ENCODE peak calls at places on chromosomes 6 and 20, in four cellular contexts. Y is heart right ventricle, H is HL-60, U is heart left ventricle. W is an unnamed sample.

GRCh38 chr6:303948-304558 is 11.8 kb downstream of the DUSP22 start:
- DNase-seq in U (no peak), H (no peak), Y (no peak), W (no peak)

GRCh38 chr6:15431762-15432495 is 186.1 kb downstream of the JARID2 start:
- DNase-seq in H (no peak), U (no peak), Y (no peak), W (no peak)

GRCh38 chr6:21163110-21163837 is 430.3 kb upstream of the SOX4 start:
- DNase-seq in U (no peak), Y (no peak), H (no peak), W (no peak)

GRCh38 chr6:79841577-79842381 is 105.6 kb downstream of the ELOVL4 start:
- DNase-seq in H (peak), Y (no peak), U (no peak), W (peak)

GRCh38 chr6:160141001-160141726 is 19.5 kb downstream of the SLC22A1 start:
- DNase-seq in H (no peak), Y (no peak), U (no peak), W (no peak)

GRCh38 chr6:122789862-122790739 is 1.0 kb downstream of the SMPDL3A start:
- DNase-seq in H (peak), Y (no peak), U (no peak), W (peak)

GRCh38 chr6:69232506-69233194 is 564.2 kb downstream of the LMBRD1 start:
- DNase-seq in Y (peak), H (peak), U (peak), W (peak)

GRCh38 chr6:97778290-97779038 is 495.4 kb upstream of the MMS22L start:
- DNase-seq in U (no peak), H (no peak), Y (no peak), W (no peak)

GRCh38 chr6:51574040-51574439 is 513.4 kb downstream of the PKHD1 start:
- DNase-seq in U (no peak), Y (no peak), H (no peak), W (no peak)

GRCh38 chr6:148464319-148465010 is 121.8 kb downstream of the SASH1 start:
- DNase-seq in Y (peak), H (peak), U (peak), W (peak)

GRCh38 chr6:26553264-26553738 is 15.1 kb downstream of the HMGN4 start:
- DNase-seq in U (peak), Y (peak), H (no peak), W (peak)

GRCh38 chr6:149831380-149831820 is 32.8 kb downstream of the LRP11 start:
- DNase-seq in U (no peak), Y (no peak), H (no peak), W (no peak)

GRCh38 chr6:170175644-170176620 is 114.9 kb downstream of the DLL1 start:
- DNase-seq in U (no peak), H (no peak), Y (no peak), W (no peak)

GRCh38 chr6:3218266-3218665 is 9.2 kb downstream of the TUBB2B start:
- DNase-seq in U (no peak), H (no peak), Y (no peak), W (no peak)

GRCh38 chr20:4937422-4938319 is 63.6 kb downstream of the SLC23A2 start:
- DNase-seq in H (no peak), Y (no peak), U (no peak), W (no peak)

GRCh38 chr6:26222587-26222986 is 135.4 kb downstream of the HFE start:
- DNase-seq in Y (no peak), H (no peak), U (no peak), W (peak)

GRCh38 chr6:30238178-30238795 is 25.1 kb upstream of the TRIM26 start:
- DNase-seq in Y (no peak), H (no peak), U (no peak), W (peak)

GRCh38 chr6:5866547-5867051 is 140.1 kb downstream of the NRN1 start:
- DNase-seq in Y (no peak), U (no peak), H (no peak), W (peak)

GRCh38 chr20:35305682-35306556 is 13.7 kb upstream of the FAM83C start:
- DNase-seq in U (no peak), Y (no peak), H (peak), W (peak)

GRCh38 chr6:44076366-44077200 is 50.7 kb downstream of the MRPL14 start:
- DNase-seq in U (peak), Y (no peak), H (no peak), W (peak)

GRCh38 chr6:88763160-88763559 is 200.3 kb downstream of the RNGTT start:
- DNase-seq in Y (no peak), U (no peak), H (no peak), W (no peak)

GRCh38 chr6:113287396-113287795 is 569.7 kb upstream of the MARCKS start:
- DNase-seq in H (no peak), Y (no peak), U (no peak), W (no peak)

GRCh38 chr20:17652411-17652810 is 29.6 kb downstream of the RRBP1 start:
- DNase-seq in Y (no peak), H (no peak), U (no peak), W (no peak)

GRCh38 chr6:107116328-107116892 is 1.1 kb upstream of the BEND3 start:
- DNase-seq in Y (no peak), U (no peak), H (peak), W (peak)

GRCh38 chr6:44721954-44722578 is 334.6 kb downstream of the CDC5L start:
- DNase-seq in U (no peak), H (no peak), Y (no peak), W (no peak)

DNA sequence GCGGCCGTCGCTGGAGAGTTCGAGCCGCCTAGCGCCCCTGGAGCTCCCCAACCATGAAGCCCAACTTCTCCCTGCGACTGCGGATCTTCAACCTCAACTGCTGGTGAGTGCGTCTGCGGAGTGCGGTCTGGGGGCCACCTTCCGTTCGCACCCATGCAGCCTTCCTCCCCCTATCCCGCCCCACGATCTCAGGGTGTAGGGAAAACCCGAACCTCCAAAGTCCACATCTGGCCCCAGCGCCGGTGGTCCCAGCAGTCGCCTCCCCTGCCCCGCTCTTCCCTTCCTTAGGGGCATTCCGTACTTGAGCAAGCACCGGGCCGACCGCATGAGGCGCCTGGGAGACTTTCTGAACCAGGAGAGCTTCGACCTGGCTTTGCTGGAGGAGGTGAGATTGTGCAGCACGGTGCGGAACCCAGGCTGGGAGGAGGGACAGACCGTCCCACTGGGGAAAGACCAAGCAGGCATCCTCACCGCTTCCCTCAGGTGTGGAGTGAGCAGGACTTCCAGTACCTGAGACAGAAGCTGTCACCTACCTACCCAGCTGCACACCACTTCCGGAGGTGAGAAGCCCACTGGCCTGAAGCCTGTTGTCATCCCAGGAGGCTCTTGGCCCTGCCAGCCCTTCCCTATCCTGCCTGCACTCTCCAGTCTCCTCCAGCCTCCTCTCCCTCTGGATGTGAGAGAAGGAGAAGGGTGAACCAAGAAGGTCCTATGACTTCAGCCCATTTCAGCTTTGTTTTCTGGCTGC is 719 bp downstream of the SMPD2 start:
- DNase-seq in H (peak), Y (peak), U (no peak), W (peak)
- TF ChIP-seq CTCF in H (no peak), Y (no peak), U (no peak), W (peak)

GRCh38 chr6:63441266-63441956 is 121.6 kb upstream of the LGSN start:
- DNase-seq in H (no peak), U (no peak), Y (no peak), W (peak)
- TF ChIP-seq CTCF in H (no peak), U (no peak), Y (no peak), W (no peak)

GRCh38 chr20:56174416-56174815 is 74.1 kb upstream of the MC3R start:
- DNase-seq in U (no peak), H (no peak), Y (no peak), W (no peak)

GRCh38 chr20:56175884-56176283 is 72.6 kb upstream of the MC3R start:
- DNase-seq in H (no peak), Y (no peak), U (no peak), W (no peak)

GRCh38 chr20:56166781-56167465 is 81.6 kb upstream of the MC3R start:
- DNase-seq in H (no peak), U (no peak), Y (no peak), W (no peak)

GRCh38 chr20:56171087-56172012 is 77.2 kb upstream of the MC3R start:
- DNase-seq in H (no peak), U (no peak), Y (no peak), W (no peak)
- TF ChIP-seq CTCF in H (no peak), U (peak), Y (peak), W (no peak)

DNA sequence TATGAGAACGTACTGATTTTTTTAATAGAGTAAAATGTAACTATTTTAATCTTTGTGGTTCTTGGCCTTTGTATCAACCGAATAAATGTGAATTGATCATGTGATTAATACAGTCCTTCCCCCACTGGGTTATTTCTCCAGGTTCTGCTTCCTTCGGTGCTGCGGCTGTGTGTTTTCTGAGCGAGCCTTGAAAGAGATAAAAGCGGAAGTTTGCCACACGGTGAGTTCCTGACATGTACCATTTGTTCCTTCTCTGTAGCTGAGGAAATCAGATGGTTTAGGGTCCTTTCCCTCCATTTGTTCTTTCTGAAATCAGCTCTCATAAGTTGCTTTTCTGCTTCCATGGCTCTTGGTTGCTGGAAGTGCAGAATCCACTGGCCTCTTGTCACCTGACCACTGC is 15.5 kb downstream of the RTF2 start:
- DNase-seq in Y (no peak), H (peak), U (no peak), W (no peak)
- TF ChIP-seq CTCF in Y (no peak), H (no peak), U (no peak), W (no peak)

GRCh38 chr20:53161073-53161472 is 188.9 kb downstream of the TSHZ2 start:
- DNase-seq in U (no peak), Y (no peak), H (no peak), W (no peak)

GRCh38 chr20:53154540-53154939 is 182.4 kb downstream of the TSHZ2 start:
- DNase-seq in U (no peak), H (no peak), Y (no peak), W (peak)

GRCh38 chr20:53159144-53159543 is 187.0 kb downstream of the TSHZ2 start:
- DNase-seq in H (no peak), Y (no peak), U (no peak), W (no peak)

GRCh38 chr20:53161473-53161872 is 189.3 kb downstream of the TSHZ2 start:
- DNase-seq in Y (no peak), H (no peak), U (no peak), W (no peak)

GRCh38 chr20:53157443-53158408 is 185.6 kb downstream of the TSHZ2 start:
- DNase-seq in U (no peak), Y (peak), H (peak), W (peak)
- TF ChIP-seq CTCF in U (peak), Y (peak), H (peak), W (peak)

GRCh38 chr6:36546958-36547645 is at the start of gene STK38:
- DNase-seq in H (peak), U (peak), Y (peak), W (peak)
- TF ChIP-seq CTCF in H (no peak), U (peak), Y (peak), W (no peak)

W was measured in activated CD8-positive, alpha-beta T cell treated with anti-CD3 and anti-CD28 coated beads for 36 hours.